ENCODE peak calls at places on chromosomes 12 and 14, in seven cellular contexts. One of them, this sample, is unnamed.

GRCh38 chr12:127538325-127538724 is 728.6 kb upstream of the TMEM132C start:
- DNase-seq in activated CD4-positive, alpha-beta T cell treated with anti-CD3 and anti-CD28 coated beads, Interleukin-2, amount 50 U/mL, for 4 hours: no peak
- DNase-seq in WERI-Rb-1: no peak
- DNase-seq in endothelial cell of umbilical vein: no peak
- DNase-seq in HCT116: no peak
- DNase-seq in tibial nerve: no peak
- DNase-seq in foreskin keratinocyte: no peak
- DNase-seq in this sample: no peak

GRCh38 chr12:24561882-24562760 is 386.8 kb downstream of the BCAT1 start:
- DNase-seq in tibial nerve: peak
- DNase-seq in endothelial cell of umbilical vein: peak
- DNase-seq in WERI-Rb-1: peak
- DNase-seq in foreskin keratinocyte: peak
- DNase-seq in HCT116: no peak
- DNase-seq in activated CD4-positive, alpha-beta T cell treated with anti-CD3 and anti-CD28 coated beads, Interleukin-2, amount 50 U/mL, for 4 hours: no peak
- DNase-seq in this sample: peak

GRCh38 chr14:62428429-62429203 is 616.6 kb downstream of the KCNH5 start:
- DNase-seq in endothelial cell of umbilical vein: peak
- DNase-seq in foreskin keratinocyte: peak
- DNase-seq in HCT116: no peak
- DNase-seq in WERI-Rb-1: peak
- DNase-seq in activated CD4-positive, alpha-beta T cell treated with anti-CD3 and anti-CD28 coated beads, Interleukin-2, amount 50 U/mL, for 4 hours: no peak
- DNase-seq in tibial nerve: no peak
- DNase-seq in this sample: peak

GRCh38 chr12:106647793-106648514 is 65.2 kb downstream of the RFX4 start:
- DNase-seq in WERI-Rb-1: no peak
- DNase-seq in tibial nerve: no peak
- DNase-seq in activated CD4-positive, alpha-beta T cell treated with anti-CD3 and anti-CD28 coated beads, Interleukin-2, amount 50 U/mL, for 4 hours: no peak
- DNase-seq in endothelial cell of umbilical vein: no peak
- DNase-seq in HCT116: no peak
- DNase-seq in foreskin keratinocyte: no peak
- DNase-seq in this sample: no peak

GRCh38 chr14:89255012-89255411 is 162.0 kb downstream of the FOXN3 start:
- DNase-seq in WERI-Rb-1: no peak
- DNase-seq in tibial nerve: no peak
- DNase-seq in activated CD4-positive, alpha-beta T cell treated with anti-CD3 and anti-CD28 coated beads, Interleukin-2, amount 50 U/mL, for 4 hours: no peak
- DNase-seq in foreskin keratinocyte: no peak
- DNase-seq in HCT116: no peak
- DNase-seq in endothelial cell of umbilical vein: no peak
- DNase-seq in this sample: no peak

GRCh38 chr12:106022568-106023012 is 116.2 kb downstream of the NUAK1 start:
- DNase-seq in HCT116: no peak
- DNase-seq in tibial nerve: no peak
- DNase-seq in endothelial cell of umbilical vein: peak
- DNase-seq in activated CD4-positive, alpha-beta T cell treated with anti-CD3 and anti-CD28 coated beads, Interleukin-2, amount 50 U/mL, for 4 hours: no peak
- DNase-seq in foreskin keratinocyte: no peak
- DNase-seq in WERI-Rb-1: no peak
- DNase-seq in this sample: no peak

GRCh38 chr12:96091833-96092232 is 56.4 kb upstream of the LTA4H start:
- DNase-seq in foreskin keratinocyte: no peak
- DNase-seq in HCT116: peak
- DNase-seq in tibial nerve: no peak
- DNase-seq in endothelial cell of umbilical vein: no peak
- DNase-seq in WERI-Rb-1: peak
- DNase-seq in activated CD4-positive, alpha-beta T cell treated with anti-CD3 and anti-CD28 coated beads, Interleukin-2, amount 50 U/mL, for 4 hours: no peak
- DNase-seq in this sample: peak

GRCh38 chr14:24051789-24052655 is at the start of gene CARMIL3:
- DNase-seq in foreskin keratinocyte: no peak
- DNase-seq in WERI-Rb-1: peak
- DNase-seq in tibial nerve: no peak
- DNase-seq in activated CD4-positive, alpha-beta T cell treated with anti-CD3 and anti-CD28 coated beads, Interleukin-2, amount 50 U/mL, for 4 hours: peak
- DNase-seq in endothelial cell of umbilical vein: peak
- DNase-seq in HCT116: no peak
- DNase-seq in this sample: peak

GRCh38 chr12:879641-880040 is 69.9 kb downstream of the RAD52 start:
- DNase-seq in WERI-Rb-1: no peak
- DNase-seq in HCT116: no peak
- DNase-seq in foreskin keratinocyte: peak
- DNase-seq in endothelial cell of umbilical vein: no peak
- DNase-seq in tibial nerve: no peak
- DNase-seq in activated CD4-positive, alpha-beta T cell treated with anti-CD3 and anti-CD28 coated beads, Interleukin-2, amount 50 U/mL, for 4 hours: no peak
- DNase-seq in this sample: no peak

GRCh38 chr14:67650694-67651093 is 23.7 kb downstream of the VTI1B start:
- DNase-seq in HCT116: no peak
- DNase-seq in tibial nerve: no peak
- DNase-seq in WERI-Rb-1: no peak
- DNase-seq in activated CD4-positive, alpha-beta T cell treated with anti-CD3 and anti-CD28 coated beads, Interleukin-2, amount 50 U/mL, for 4 hours: no peak
- DNase-seq in endothelial cell of umbilical vein: no peak
- DNase-seq in foreskin keratinocyte: peak
- DNase-seq in this sample: no peak

This sample was measured in A673.